ENCODE peak calls at places on chromosome 7, in ten cellular contexts. One of them, this sample, is unnamed.

GRCh38 chr7:81624650-81625310 is 145.1 kb downstream of the HGF start:
- DNase-seq in heart left ventricle: no peak
- DNase-seq in brain microvascular endothelial cell: no peak
- DNase-seq in body of pancreas: no peak
- DNase-seq in right lobe of liver: no peak
- DNase-seq in pancreas: no peak
- DNase-seq in left ventricle myocardium inferior: no peak
- DNase-seq in lower lobe of right lung: no peak
- DNase-seq in left lung: no peak
- DNase-seq in CD4-positive, alpha-beta T cell: no peak
- DNase-seq in this sample: no peak

GRCh38 chr7:149633976-149634945 is 136.7 kb upstream of the ZNF746 start:
- DNase-seq in heart left ventricle: no peak
- DNase-seq in brain microvascular endothelial cell: no peak
- DNase-seq in body of pancreas: no peak
- DNase-seq in right lobe of liver: no peak
- DNase-seq in pancreas: no peak
- DNase-seq in left ventricle myocardium inferior: no peak
- DNase-seq in lower lobe of right lung: no peak
- DNase-seq in left lung: no peak
- DNase-seq in CD4-positive, alpha-beta T cell: no peak
- DNase-seq in this sample: no peak

GRCh38 chr7:131835141-131835540 is 278.7 kb upstream of the PODXL start:
- DNase-seq in heart left ventricle: no peak
- DNase-seq in brain microvascular endothelial cell: no peak
- DNase-seq in body of pancreas: no peak
- DNase-seq in right lobe of liver: no peak
- DNase-seq in pancreas: no peak
- DNase-seq in left ventricle myocardium inferior: no peak
- DNase-seq in lower lobe of right lung: no peak
- DNase-seq in left lung: no peak
- DNase-seq in CD4-positive, alpha-beta T cell: no peak
- DNase-seq in this sample: no peak

GRCh38 chr7:29053105-29053872 is 93.0 kb downstream of the CPVL start:
- DNase-seq in heart left ventricle: no peak
- DNase-seq in brain microvascular endothelial cell: no peak
- DNase-seq in body of pancreas: no peak
- DNase-seq in right lobe of liver: no peak
- DNase-seq in pancreas: no peak
- DNase-seq in left ventricle myocardium inferior: no peak
- DNase-seq in lower lobe of right lung: no peak
- DNase-seq in left lung: no peak
- DNase-seq in CD4-positive, alpha-beta T cell: no peak
- DNase-seq in this sample: no peak

GRCh38 chr7:76515999-76516443 is 5.7 kb downstream of the UPK3B start:
- DNase-seq in heart left ventricle: no peak
- DNase-seq in brain microvascular endothelial cell: peak; percentile 36
- DNase-seq in body of pancreas: no peak
- DNase-seq in right lobe of liver: peak; percentile 45
- DNase-seq in pancreas: no peak
- DNase-seq in left ventricle myocardium inferior: peak; percentile 65
- DNase-seq in lower lobe of right lung: peak; percentile 81
- DNase-seq in left lung: peak; percentile 89
- DNase-seq in CD4-positive, alpha-beta T cell: no peak
- DNase-seq in this sample: peak; percentile 51

GRCh38 chr7:51324206-51324884 is 7.7 kb upstream of the COBL start:
- DNase-seq in heart left ventricle: no peak
- DNase-seq in brain microvascular endothelial cell: no peak
- DNase-seq in body of pancreas: no peak
- DNase-seq in right lobe of liver: no peak
- DNase-seq in pancreas: no peak
- DNase-seq in left ventricle myocardium inferior: no peak
- DNase-seq in lower lobe of right lung: no peak
- DNase-seq in left lung: no peak
- DNase-seq in CD4-positive, alpha-beta T cell: no peak
- DNase-seq in this sample: no peak

GRCh38 chr7:17299477-17299991 is 1.1 kb downstream of the AHR start:
- DNase-seq in heart left ventricle: no peak
- DNase-seq in brain microvascular endothelial cell: no peak
- DNase-seq in body of pancreas: no peak
- DNase-seq in right lobe of liver: no peak
- DNase-seq in pancreas: no peak
- DNase-seq in left ventricle myocardium inferior: no peak
- DNase-seq in lower lobe of right lung: no peak
- DNase-seq in left lung: no peak
- DNase-seq in CD4-positive, alpha-beta T cell: no peak
- DNase-seq in this sample: no peak

GRCh38 chr7:4861673-4862072 is at the start of gene PAPOLB:
- DNase-seq in heart left ventricle: no peak
- DNase-seq in brain microvascular endothelial cell: no peak
- DNase-seq in body of pancreas: no peak
- DNase-seq in right lobe of liver: no peak
- DNase-seq in pancreas: no peak
- DNase-seq in left ventricle myocardium inferior: no peak
- DNase-seq in lower lobe of right lung: no peak
- DNase-seq in left lung: peak; percentile 76
- DNase-seq in CD4-positive, alpha-beta T cell: no peak
- DNase-seq in this sample: no peak

GRCh38 chr7:5382281-5383041 is 41.2 kb downstream of the TNRC18 start:
- DNase-seq in heart left ventricle: no peak
- DNase-seq in brain microvascular endothelial cell: peak; percentile 60
- DNase-seq in body of pancreas: peak; percentile 46
- DNase-seq in right lobe of liver: no peak
- DNase-seq in pancreas: no peak
- DNase-seq in left ventricle myocardium inferior: no peak
- DNase-seq in lower lobe of right lung: no peak
- DNase-seq in left lung: no peak
- DNase-seq in CD4-positive, alpha-beta T cell: no peak
- DNase-seq in this sample: peak; percentile 66

GRCh38 chr7:114021135-114021534 is 102.3 kb upstream of the PPP1R3A start:
- DNase-seq in heart left ventricle: no peak
- DNase-seq in brain microvascular endothelial cell: no peak
- DNase-seq in body of pancreas: no peak
- DNase-seq in right lobe of liver: no peak
- DNase-seq in pancreas: no peak
- DNase-seq in left ventricle myocardium inferior: no peak
- DNase-seq in lower lobe of right lung: no peak
- DNase-seq in left lung: no peak
- DNase-seq in CD4-positive, alpha-beta T cell: no peak
- DNase-seq in this sample: no peak

GRCh38 chr7:4816419-4817080 is 41.1 kb downstream of the AP5Z1 start:
- DNase-seq in heart left ventricle: no peak
- DNase-seq in brain microvascular endothelial cell: no peak
- DNase-seq in body of pancreas: no peak
- DNase-seq in right lobe of liver: no peak
- DNase-seq in pancreas: no peak
- DNase-seq in left ventricle myocardium inferior: no peak
- DNase-seq in lower lobe of right lung: peak; percentile 40
- DNase-seq in left lung: peak; percentile 70
- DNase-seq in CD4-positive, alpha-beta T cell: no peak
- DNase-seq in this sample: no peak

GRCh38 chr7:73702226-73702625 is 17.2 kb downstream of the STX1A start:
- DNase-seq in heart left ventricle: no peak
- DNase-seq in brain microvascular endothelial cell: no peak
- DNase-seq in body of pancreas: no peak
- DNase-seq in right lobe of liver: no peak
- DNase-seq in pancreas: no peak
- DNase-seq in left ventricle myocardium inferior: no peak
- DNase-seq in lower lobe of right lung: no peak
- DNase-seq in left lung: no peak
- DNase-seq in CD4-positive, alpha-beta T cell: no peak
- DNase-seq in this sample: no peak

GRCh38 chr7:127879942-127880341 is 151.3 kb downstream of the LRRC4 start:
- DNase-seq in heart left ventricle: no peak
- DNase-seq in brain microvascular endothelial cell: no peak
- DNase-seq in body of pancreas: no peak
- DNase-seq in right lobe of liver: no peak
- DNase-seq in pancreas: no peak
- DNase-seq in left ventricle myocardium inferior: no peak
- DNase-seq in lower lobe of right lung: no peak
- DNase-seq in left lung: no peak
- DNase-seq in CD4-positive, alpha-beta T cell: no peak
- DNase-seq in this sample: no peak

GRCh38 chr7:3436112-3436511 is 135.1 kb downstream of the SDK1 start:
- DNase-seq in heart left ventricle: no peak
- DNase-seq in brain microvascular endothelial cell: no peak
- DNase-seq in body of pancreas: no peak
- DNase-seq in right lobe of liver: no peak
- DNase-seq in pancreas: no peak
- DNase-seq in left ventricle myocardium inferior: no peak
- DNase-seq in lower lobe of right lung: no peak
- DNase-seq in left lung: no peak
- DNase-seq in CD4-positive, alpha-beta T cell: no peak
- DNase-seq in this sample: no peak
- H3K27ac ChIP-seq in heart left ventricle: no peak overlapping the region
- H3K27ac ChIP-seq in brain microvascular endothelial cell: peak overlapping the region; percentile 62
- H3K27ac ChIP-seq in body of pancreas: no peak overlapping the region
- H3K27ac ChIP-seq in right lobe of liver: no peak overlapping the region
- H3K27ac ChIP-seq in pancreas: no peak overlapping the region
- H3K27ac ChIP-seq in left ventricle myocardium inferior: no peak overlapping the region
- H3K27ac ChIP-seq in lower lobe of right lung: no peak overlapping the region
- H3K27ac ChIP-seq in left lung: no peak overlapping the region
- H3K27ac ChIP-seq in CD4-positive, alpha-beta T cell: no peak overlapping the region
- H3K27ac ChIP-seq in this sample: no peak overlapping the region

DNA sequence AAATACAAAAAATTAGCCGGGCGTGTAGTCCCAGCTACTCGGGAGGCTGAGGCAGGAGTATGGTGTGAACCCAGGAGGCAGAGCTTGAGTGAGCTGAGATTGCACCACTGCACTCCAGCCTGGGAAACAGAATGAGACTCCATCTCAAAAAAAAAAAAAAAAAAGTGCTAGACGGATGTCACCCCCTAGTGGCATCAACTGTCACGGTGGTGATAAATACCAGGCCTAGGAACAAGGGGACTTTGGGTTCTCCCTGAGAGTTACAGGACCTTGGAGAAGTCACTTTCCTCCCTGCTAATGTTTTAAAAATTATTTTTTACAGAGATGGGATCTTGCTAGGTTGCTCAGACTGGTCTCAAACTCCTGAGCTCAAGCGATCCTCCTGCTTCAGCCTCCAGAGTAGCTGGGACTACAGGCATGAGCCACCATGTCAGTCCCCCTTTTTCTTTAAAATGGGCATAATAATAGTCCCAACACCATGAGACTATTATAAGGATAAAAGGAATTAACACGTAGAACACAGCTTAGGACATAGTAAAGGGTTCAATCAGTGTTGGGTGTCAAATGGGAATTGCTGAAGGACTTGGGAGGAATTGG is 2.6 kb upstream of the TMEM130 start:
- DNase-seq in heart left ventricle: no peak
- DNase-seq in brain microvascular endothelial cell: no peak
- DNase-seq in body of pancreas: no peak
- DNase-seq in right lobe of liver: no peak
- DNase-seq in pancreas: no peak
- DNase-seq in left ventricle myocardium inferior: no peak
- DNase-seq in lower lobe of right lung: peak; percentile 31
- DNase-seq in left lung: no peak
- DNase-seq in CD4-positive, alpha-beta T cell: no peak
- DNase-seq in this sample: no peak
- TF ChIP-seq CTCF in heart left ventricle: peak; percentile 19
- TF ChIP-seq CTCF in brain microvascular endothelial cell: peak; percentile 48
- TF ChIP-seq CTCF in body of pancreas: no peak
- TF ChIP-seq CTCF in right lobe of liver: peak; percentile 34
- TF ChIP-seq CTCF in pancreas: no peak
- TF ChIP-seq CTCF in left ventricle myocardium inferior: no peak
- TF ChIP-seq CTCF in lower lobe of right lung: peak; percentile 18
- TF ChIP-seq CTCF in left lung: peak; percentile 15
- TF ChIP-seq CTCF in CD4-positive, alpha-beta T cell: peak; percentile 43
- TF ChIP-seq CTCF in this sample: no peak

GRCh38 chr7:42768037-42768436 is 143.8 kb downstream of the C7orf25 start:
- DNase-seq in heart left ventricle: no peak
- DNase-seq in brain microvascular endothelial cell: no peak
- DNase-seq in body of pancreas: no peak
- DNase-seq in right lobe of liver: no peak
- DNase-seq in pancreas: no peak
- DNase-seq in left ventricle myocardium inferior: no peak
- DNase-seq in lower lobe of right lung: no peak
- DNase-seq in left lung: no peak
- DNase-seq in CD4-positive, alpha-beta T cell: no peak
- DNase-seq in this sample: no peak
- H3K27ac ChIP-seq in heart left ventricle: no peak overlapping the region
- H3K27ac ChIP-seq in brain microvascular endothelial cell: no peak overlapping the region
- H3K27ac ChIP-seq in body of pancreas: no peak overlapping the region
- H3K27ac ChIP-seq in right lobe of liver: no peak overlapping the region
- H3K27ac ChIP-seq in pancreas: no peak overlapping the region
- H3K27ac ChIP-seq in left ventricle myocardium inferior: no peak overlapping the region
- H3K27ac ChIP-seq in lower lobe of right lung: no peak overlapping the region
- H3K27ac ChIP-seq in left lung: no peak overlapping the region
- H3K27ac ChIP-seq in CD4-positive, alpha-beta T cell: no peak overlapping the region
- H3K27ac ChIP-seq in this sample: no peak overlapping the region

GRCh38 chr7:1223196-1224092 is 9.2 kb upstream of the UNCX start:
- DNase-seq in heart left ventricle: no peak
- DNase-seq in brain microvascular endothelial cell: no peak
- DNase-seq in body of pancreas: no peak
- DNase-seq in right lobe of liver: no peak
- DNase-seq in pancreas: no peak
- DNase-seq in left ventricle myocardium inferior: no peak
- DNase-seq in lower lobe of right lung: no peak
- DNase-seq in left lung: peak; percentile 33
- DNase-seq in CD4-positive, alpha-beta T cell: no peak
- DNase-seq in this sample: no peak
- TF ChIP-seq CTCF in heart left ventricle: no peak
- TF ChIP-seq CTCF in brain microvascular endothelial cell: no peak
- TF ChIP-seq CTCF in body of pancreas: no peak
- TF ChIP-seq CTCF in right lobe of liver: peak; percentile 5
- TF ChIP-seq CTCF in pancreas: no peak
- TF ChIP-seq CTCF in left ventricle myocardium inferior: no peak
- TF ChIP-seq CTCF in lower lobe of right lung: no peak
- TF ChIP-seq CTCF in left lung: no peak
- TF ChIP-seq CTCF in CD4-positive, alpha-beta T cell: no peak
- TF ChIP-seq CTCF in this sample: no peak

GRCh38 chr7:70937424-70937823 is 194.5 kb upstream of the GALNT17 start:
- DNase-seq in heart left ventricle: no peak
- DNase-seq in brain microvascular endothelial cell: no peak
- DNase-seq in body of pancreas: no peak
- DNase-seq in right lobe of liver: no peak
- DNase-seq in pancreas: no peak
- DNase-seq in left ventricle myocardium inferior: no peak
- DNase-seq in lower lobe of right lung: no peak
- DNase-seq in left lung: no peak
- DNase-seq in CD4-positive, alpha-beta T cell: no peak
- DNase-seq in this sample: no peak

GRCh38 chr7:70940597-70940996 is 191.3 kb upstream of the GALNT17 start:
- DNase-seq in heart left ventricle: no peak
- DNase-seq in brain microvascular endothelial cell: no peak
- DNase-seq in body of pancreas: no peak
- DNase-seq in right lobe of liver: no peak
- DNase-seq in pancreas: no peak
- DNase-seq in left ventricle myocardium inferior: no peak
- DNase-seq in lower lobe of right lung: no peak
- DNase-seq in left lung: no peak
- DNase-seq in CD4-positive, alpha-beta T cell: no peak
- DNase-seq in this sample: no peak

GRCh38 chr7:70935854-70936253 is 196.1 kb upstream of the GALNT17 start:
- DNase-seq in heart left ventricle: no peak
- DNase-seq in brain microvascular endothelial cell: no peak
- DNase-seq in body of pancreas: no peak
- DNase-seq in right lobe of liver: no peak
- DNase-seq in pancreas: no peak
- DNase-seq in left ventricle myocardium inferior: no peak
- DNase-seq in lower lobe of right lung: no peak
- DNase-seq in left lung: no peak
- DNase-seq in CD4-positive, alpha-beta T cell: no peak
- DNase-seq in this sample: no peak

GRCh38 chr7:70935311-70935710 is 196.6 kb upstream of the GALNT17 start:
- DNase-seq in heart left ventricle: no peak
- DNase-seq in brain microvascular endothelial cell: no peak
- DNase-seq in body of pancreas: no peak
- DNase-seq in right lobe of liver: no peak
- DNase-seq in pancreas: no peak
- DNase-seq in left ventricle myocardium inferior: no peak
- DNase-seq in lower lobe of right lung: no peak
- DNase-seq in left lung: no peak
- DNase-seq in CD4-positive, alpha-beta T cell: no peak
- DNase-seq in this sample: no peak
- H3K27ac ChIP-seq in heart left ventricle: no peak overlapping the region
- H3K27ac ChIP-seq in brain microvascular endothelial cell: no peak overlapping the region
- H3K27ac ChIP-seq in body of pancreas: no peak overlapping the region
- H3K27ac ChIP-seq in right lobe of liver: no peak overlapping the region
- H3K27ac ChIP-seq in pancreas: no peak overlapping the region
- H3K27ac ChIP-seq in left ventricle myocardium inferior: no peak overlapping the region
- H3K27ac ChIP-seq in lower lobe of right lung: no peak overlapping the region
- H3K27ac ChIP-seq in left lung: no peak overlapping the region
- H3K27ac ChIP-seq in CD4-positive, alpha-beta T cell: no peak overlapping the region
- H3K27ac ChIP-seq in this sample: no peak overlapping the region